ENCODE peak calls at places on chromosome 10, in five cellular contexts. One of them, this sample, is unnamed.

GRCh38 chr10:14570800-14571199 is 203.9 kb downstream of the FAM107B start:
- DNase-seq in K562: no peak
- DNase-seq in GM12878: no peak
- DNase-seq in HepG2: no peak
- DNase-seq in HCT116: no peak
- DNase-seq in this sample: no peak

GRCh38 chr10:88489107-88489506 is 94.0 kb downstream of the RNLS start:
- DNase-seq in HCT116: no peak
- DNase-seq in GM12878: no peak
- DNase-seq in HepG2: no peak
- DNase-seq in K562: no peak
- DNase-seq in this sample: no peak

GRCh38 chr10:133110609-133111275 is 23.0 kb downstream of the ADGRA1 start:
- DNase-seq in K562: no peak
- DNase-seq in HCT116: no peak
- DNase-seq in GM12878: no peak
- DNase-seq in HepG2: no peak
- DNase-seq in this sample: no peak

GRCh38 chr10:90857635-90858488 is at the start of gene HTR7:
- DNase-seq in GM12878: no peak
- DNase-seq in HepG2: peak; percentile 16
- DNase-seq in K562: peak; percentile 74
- DNase-seq in HCT116: no peak
- DNase-seq in this sample: peak; percentile 27

GRCh38 chr10:108086502-108086901 is 922.0 kb upstream of the SORCS1 start:
- DNase-seq in K562: no peak
- DNase-seq in HCT116: no peak
- DNase-seq in HepG2: no peak
- DNase-seq in GM12878: no peak
- DNase-seq in this sample: no peak

GRCh38 chr10:22651276-22651980 is 63.0 kb downstream of the PIP4K2A start:
- DNase-seq in HCT116: no peak
- DNase-seq in HepG2: no peak
- DNase-seq in K562: no peak
- DNase-seq in GM12878: no peak
- DNase-seq in this sample: no peak

GRCh38 chr10:99658622-99659030 is 683 bp upstream of the ENTPD7 start:
- DNase-seq in HepG2: peak; percentile 39
- DNase-seq in GM12878: no peak
- DNase-seq in HCT116: peak; percentile 12
- DNase-seq in K562: peak; percentile 32
- DNase-seq in this sample: no peak

GRCh38 chr10:75941181-75941580 is 509.8 kb downstream of the LRMDA start:
- DNase-seq in GM12878: no peak
- DNase-seq in HCT116: no peak
- DNase-seq in HepG2: no peak
- DNase-seq in K562: no peak
- DNase-seq in this sample: no peak

GRCh38 chr10:86775056-86775858 is 18.8 kb downstream of the BMPR1A start:
- DNase-seq in HepG2: peak; percentile 75
- DNase-seq in HCT116: no peak
- DNase-seq in GM12878: peak; percentile 55
- DNase-seq in K562: peak; percentile 83
- DNase-seq in this sample: no peak

GRCh38 chr10:126390324-126390723 is 2.0 kb upstream of the ADAM12 start:
- DNase-seq in HepG2: no peak
- DNase-seq in K562: no peak
- DNase-seq in HCT116: no peak
- DNase-seq in GM12878: no peak
- DNase-seq in this sample: no peak

GRCh38 chr10:100014129-100014762 is 4.5 kb upstream of the DNMBP start:
- DNase-seq in GM12878: peak; percentile 98
- DNase-seq in HepG2: no peak
- DNase-seq in HCT116: no peak
- DNase-seq in K562: no peak
- DNase-seq in this sample: no peak

GRCh38 chr10:15348579-15348978 is 22.5 kb downstream of the FAM171A1 start:
- DNase-seq in K562: no peak
- DNase-seq in HCT116: no peak
- DNase-seq in HepG2: no peak
- DNase-seq in GM12878: no peak
- DNase-seq in this sample: no peak

GRCh38 chr10:24706479-24707118 is 17.1 kb downstream of the ARHGAP21 start:
- DNase-seq in HCT116: no peak
- DNase-seq in GM12878: no peak
- DNase-seq in HepG2: peak; percentile 63
- DNase-seq in K562: peak; percentile 46
- DNase-seq in this sample: no peak

GRCh38 chr10:59900044-59900727 is 6.2 kb downstream of the CCDC6 start:
- DNase-seq in K562: no peak
- DNase-seq in HepG2: no peak
- DNase-seq in HCT116: no peak
- DNase-seq in GM12878: no peak
- DNase-seq in this sample: no peak

GRCh38 chr10:131725736-131726459 is 174.9 kb upstream of the PPP2R2D start:
- DNase-seq in HCT116: no peak
- DNase-seq in HepG2: no peak
- DNase-seq in K562: no peak
- DNase-seq in GM12878: no peak
- DNase-seq in this sample: no peak

GRCh38 chr10:4533626-4534025 is 292.4 kb upstream of the AKR1E2 start:
- DNase-seq in HCT116: no peak
- DNase-seq in HepG2: no peak
- DNase-seq in GM12878: no peak
- DNase-seq in K562: no peak
- DNase-seq in this sample: no peak

GRCh38 chr10:78977761-78978305 is 90.9 kb upstream of the ZMIZ1 start:
- DNase-seq in GM12878: no peak
- DNase-seq in K562: no peak
- DNase-seq in HCT116: no peak
- DNase-seq in HepG2: peak; percentile 89
- DNase-seq in this sample: no peak

GRCh38 chr10:76311752-76312699 is 880.6 kb downstream of the LRMDA start:
- DNase-seq in GM12878: no peak
- DNase-seq in HCT116: peak; percentile 8
- DNase-seq in HepG2: peak; percentile 52
- DNase-seq in K562: peak; percentile 21
- DNase-seq in this sample: peak; percentile 46

GRCh38 chr10:36676321-36677169 is 448.9 kb upstream of the ANKRD30A start:
- DNase-seq in K562: no peak
- DNase-seq in GM12878: no peak
- DNase-seq in HCT116: no peak
- DNase-seq in HepG2: no peak
- DNase-seq in this sample: no peak

GRCh38 chr10:129768437-129769355 is 195.4 kb downstream of the EBF3 start:
- DNase-seq in HepG2: no peak
- DNase-seq in GM12878: no peak
- DNase-seq in K562: no peak
- DNase-seq in HCT116: no peak
- DNase-seq in this sample: peak; percentile 18

GRCh38 chr10:26557641-26558014 is 119.5 kb downstream of the APBB1IP start:
- DNase-seq in HCT116: no peak
- DNase-seq in HepG2: no peak
- DNase-seq in K562: no peak
- DNase-seq in GM12878: no peak
- DNase-seq in this sample: no peak

GRCh38 chr10:71222541-71223364 is 10.4 kb downstream of the UNC5B start:
- DNase-seq in K562: no peak
- DNase-seq in HepG2: no peak
- DNase-seq in HCT116: no peak
- DNase-seq in GM12878: no peak
- DNase-seq in this sample: no peak

GRCh38 chr10:31953080-31953479 is 24.4 kb upstream of the ARHGAP12 start:
- DNase-seq in HepG2: no peak
- DNase-seq in HCT116: no peak
- DNase-seq in GM12878: no peak
- DNase-seq in K562: no peak
- DNase-seq in this sample: no peak

GRCh38 chr10:971613-972012 is 16.6 kb upstream of the GTPBP4 start:
- DNase-seq in GM12878: no peak
- DNase-seq in HCT116: no peak
- DNase-seq in K562: no peak
- DNase-seq in HepG2: peak; percentile 38
- DNase-seq in this sample: no peak

GRCh38 chr10:107163904-107164861 is at the start of gene SORCS1:
- DNase-seq in K562: peak; percentile 8
- DNase-seq in HCT116: no peak
- DNase-seq in HepG2: no peak
- DNase-seq in GM12878: no peak
- DNase-seq in this sample: no peak

GRCh38 chr10:129096340-129096984 is 370.6 kb upstream of the MGMT start:
- DNase-seq in GM12878: no peak
- DNase-seq in HCT116: no peak
- DNase-seq in HepG2: no peak
- DNase-seq in K562: no peak
- DNase-seq in this sample: no peak

GRCh38 chr10:124040454-124040853 is 52.9 kb downstream of the CHST15 start:
- DNase-seq in K562: no peak
- DNase-seq in HCT116: no peak
- DNase-seq in GM12878: no peak
- DNase-seq in HepG2: no peak
- DNase-seq in this sample: no peak

GRCh38 chr10:84065764-84066163 is 73.5 kb upstream of the GHITM start:
- DNase-seq in GM12878: no peak
- DNase-seq in HepG2: no peak
- DNase-seq in K562: no peak
- DNase-seq in HCT116: no peak
- DNase-seq in this sample: no peak

GRCh38 chr10:8174762-8175161 is 120.3 kb downstream of the GATA3 start:
- DNase-seq in HepG2: no peak
- DNase-seq in HCT116: no peak
- DNase-seq in K562: no peak
- DNase-seq in GM12878: no peak
- DNase-seq in this sample: no peak

GRCh38 chr10:63217120-63217605 is 84.0 kb downstream of the NRBF2 start:
- DNase-seq in GM12878: no peak
- DNase-seq in HCT116: peak; percentile 27
- DNase-seq in HepG2: peak; percentile 44
- DNase-seq in K562: peak; percentile 39
- DNase-seq in this sample: no peak

GRCh38 chr10:4883079-4883739 is 57.2 kb downstream of the AKR1E2 start:
- DNase-seq in HepG2: peak; percentile 15
- DNase-seq in GM12878: no peak
- DNase-seq in K562: peak; percentile 75
- DNase-seq in HCT116: no peak
- DNase-seq in this sample: no peak

GRCh38 chr10:90674927-90675326 is 182.9 kb downstream of the HTR7 start:
- DNase-seq in K562: no peak
- DNase-seq in GM12878: no peak
- DNase-seq in HepG2: no peak
- DNase-seq in HCT116: no peak
- DNase-seq in this sample: no peak

GRCh38 chr10:5697342-5697741 is 12.7 kb downstream of the TASOR2 start:
- DNase-seq in HepG2: no peak
- DNase-seq in HCT116: no peak
- DNase-seq in GM12878: no peak
- DNase-seq in K562: no peak
- DNase-seq in this sample: no peak

GRCh38 chr10:67883710-67884312 is 645 bp upstream of the SIRT1 start:
- DNase-seq in K562: no peak
- DNase-seq in HCT116: no peak
- DNase-seq in HepG2: no peak
- DNase-seq in GM12878: no peak
- DNase-seq in this sample: no peak

GRCh38 chr10:97336942-97337719 is 2.6 kb upstream of the FRAT2 start:
- DNase-seq in HepG2: no peak
- DNase-seq in HCT116: no peak
- DNase-seq in GM12878: no peak
- DNase-seq in K562: no peak
- DNase-seq in this sample: peak; percentile 92
- TF ChIP-seq ZNF274 in HepG2: no peak
- TF ChIP-seq ZNF274 in HCT116: no peak
- TF ChIP-seq ZNF274 in GM12878: no peak
- TF ChIP-seq ZNF274 in K562: no peak
- TF ChIP-seq ZNF274 in this sample: no peak

DNA sequence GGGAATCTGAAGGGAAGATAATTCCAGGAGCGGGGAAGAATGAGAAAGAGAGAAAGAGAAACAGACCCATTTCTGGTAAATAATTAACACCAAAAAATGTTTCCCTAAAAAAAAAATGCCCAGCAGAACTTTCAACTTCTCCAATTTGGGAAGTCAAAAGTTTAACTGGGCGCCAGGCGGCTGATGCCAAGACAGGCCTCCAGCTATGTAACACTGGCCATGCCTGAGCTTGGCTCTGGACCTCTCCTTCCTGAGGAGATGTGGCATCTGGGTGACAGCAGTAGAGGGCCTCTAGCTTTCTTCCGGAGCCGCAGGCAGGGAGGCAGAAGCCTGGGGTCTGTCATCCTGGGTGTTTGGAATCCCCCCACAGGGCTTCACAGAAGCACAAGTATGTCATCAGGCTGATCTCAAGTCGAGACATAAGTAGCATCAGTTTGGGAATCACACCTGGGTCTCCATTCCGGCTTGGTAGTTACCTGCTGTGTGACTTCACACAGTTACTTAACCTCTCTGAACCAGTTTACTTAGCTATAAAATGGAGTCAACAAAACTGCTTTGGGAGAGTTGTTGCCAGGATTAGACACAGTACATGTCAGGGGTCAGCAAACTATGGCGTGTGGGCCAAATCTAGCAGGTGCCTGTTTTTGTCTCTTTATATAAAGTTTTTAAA is 50.5 kb upstream of the TCF7L2 start:
- DNase-seq in HCT116: no peak
- DNase-seq in GM12878: no peak
- DNase-seq in K562: no peak
- DNase-seq in HepG2: peak; percentile 56
- DNase-seq in this sample: no peak
- TF ChIP-seq YY1 in HCT116: no peak
- TF ChIP-seq YY1 in GM12878: no peak
- TF ChIP-seq YY1 in K562: no peak
- TF ChIP-seq YY1 in HepG2: no peak
- TF ChIP-seq YY1 in this sample: no peak

GRCh38 chr10:2926918-2927660 is 140.3 kb upstream of the PFKP start:
- DNase-seq in HCT116: no peak
- DNase-seq in HepG2: no peak
- DNase-seq in K562: no peak
- DNase-seq in GM12878: no peak
- DNase-seq in this sample: no peak

GRCh38 chr10:2921956-2922680 is 145.2 kb upstream of the PFKP start:
- DNase-seq in GM12878: no peak
- DNase-seq in HCT116: no peak
- DNase-seq in K562: no peak
- DNase-seq in HepG2: no peak
- DNase-seq in this sample: no peak

GRCh38 chr10:2928219-2928840 is 139.0 kb upstream of the PFKP start:
- DNase-seq in GM12878: peak; percentile 54
- DNase-seq in HepG2: peak; percentile 34
- DNase-seq in HCT116: peak; percentile 51
- DNase-seq in K562: peak; percentile 81
- DNase-seq in this sample: peak; percentile 54

GRCh38 chr10:2924425-2924824 is 142.9 kb upstream of the PFKP start:
- DNase-seq in GM12878: no peak
- DNase-seq in K562: no peak
- DNase-seq in HCT116: no peak
- DNase-seq in HepG2: no peak
- DNase-seq in this sample: no peak

GRCh38 chr10:2925631-2926030 is 141.7 kb upstream of the PFKP start:
- DNase-seq in GM12878: no peak
- DNase-seq in HCT116: no peak
- DNase-seq in K562: no peak
- DNase-seq in HepG2: no peak
- DNase-seq in this sample: no peak
- TF ChIP-seq ZNF274 in GM12878: no peak
- TF ChIP-seq ZNF274 in HCT116: no peak
- TF ChIP-seq ZNF274 in K562: no peak
- TF ChIP-seq ZNF274 in HepG2: no peak
- TF ChIP-seq ZNF274 in this sample: no peak

GRCh38 chr10:34854147-34854601 is 39.1 kb upstream of the PARD3 start:
- DNase-seq in K562: no peak
- DNase-seq in HepG2: no peak
- DNase-seq in GM12878: no peak
- DNase-seq in HCT116: no peak
- DNase-seq in this sample: no peak
- TF ChIP-seq YY1 in K562: no peak
- TF ChIP-seq YY1 in HepG2: no peak
- TF ChIP-seq YY1 in GM12878: no peak
- TF ChIP-seq YY1 in HCT116: no peak
- TF ChIP-seq YY1 in this sample: no peak

This sample was measured in NT2/D1.